ENCODE peak calls at places on chromosomes 2 and 18, in six cellular contexts. Z is endothelial cell of umbilical vein, T is IMR-90, V is GM23248, N is fibroblast of lung, U is left ventricle myocardium inferior. E is an unnamed sample.

GRCh38 chr2:171386627-171387026 is 47.2 kb downstream of the METTL8 start:
- DNase-seq in Z (no peak), T (no peak), V (no peak), N (no peak), U (no peak), E (no peak)

GRCh38 chr18:45237639-45238038 is 377.6 kb upstream of the SLC14A2 start:
- DNase-seq in Z (no peak), T (no peak), V (no peak), N (no peak), U (no peak), E (no peak)

GRCh38 chr2:3349211-3349693 is 28.4 kb downstream of the EIPR1 start:
- DNase-seq in Z (no peak), T (peak; percentile 17), V (peak; percentile 63), N (no peak), U (no peak), E (peak; percentile 56)

GRCh38 chr18:7512326-7512725 is 54.8 kb upstream of the PTPRM start:
- DNase-seq in Z (no peak), T (no peak), V (peak; percentile 46), N (no peak), U (no peak), E (peak; percentile 15)

GRCh38 chr2:8027387-8027786 is 654.5 kb upstream of the ID2 start:
- DNase-seq in Z (no peak), T (no peak), V (no peak), N (no peak), U (no peak), E (no peak)

GRCh38 chr2:89833780-89834117 is 1142.3 kb downstream of the RPIA start:
- DNase-seq in Z (peak; percentile 82), T (peak; percentile 65), V (no peak), N (peak; percentile 43), U (no peak), E (no peak)

GRCh38 chr2:40360652-40361051 is 91.2 kb downstream of the SLC8A1 start:
- DNase-seq in Z (no peak), T (peak; percentile 31), V (peak; percentile 29), N (no peak), U (no peak), E (no peak)

GRCh38 chr18:3692113-3692621 is 242.2 kb downstream of the TGIF1 start:
- DNase-seq in Z (no peak), T (no peak), V (no peak), N (no peak), U (no peak), E (no peak)

GRCh38 chr2:85188852-85189251 is 55.7 kb downstream of the TCF7L1 start:
- DNase-seq in Z (no peak), T (no peak), V (peak; percentile 19), N (no peak), U (no peak), E (no peak)

GRCh38 chr2:179017958-179018357 is 32.0 kb downstream of the CCDC141 start:
- DNase-seq in Z (no peak), T (no peak), V (no peak), N (no peak), U (no peak), E (no peak)

GRCh38 chr18:79525556-79526467 is 130.1 kb downstream of the NFATC1 start:
- DNase-seq in Z (peak; percentile 36), T (no peak), V (peak; percentile 81), N (no peak), U (peak; percentile 72), E (peak; percentile 82)

GRCh38 chr2:57296795-57297517 is 749.6 kb upstream of the VRK2 start:
- DNase-seq in Z (no peak), T (no peak), V (peak; percentile 58), N (no peak), U (no peak), E (no peak)

GRCh38 chr18:75133721-75134645 is 75.0 kb downstream of the PTGR3 start:
- DNase-seq in Z (no peak), T (no peak), V (no peak), N (no peak), U (no peak), E (no peak)

GRCh38 chr2:225995788-225996476 is 596.4 kb downstream of the NYAP2 start:
- DNase-seq in Z (no peak), T (peak; percentile 76), V (peak; percentile 47), N (peak; percentile 43), U (no peak), E (no peak)

GRCh38 chr2:225999692-226000091 is 600.2 kb downstream of the NYAP2 start:
- DNase-seq in Z (no peak), T (no peak), V (no peak), N (peak; percentile 47), U (no peak), E (no peak)

GRCh38 chr2:232308986-232309385 is 69.6 kb upstream of the ALPP start:
- DNase-seq in Z (no peak), T (no peak), V (no peak), N (no peak), U (no peak), E (no peak)

GRCh38 chr2:157813477-157813876 is 62.7 kb downstream of the ACVR1 start:
- DNase-seq in Z (no peak), T (no peak), V (no peak), N (no peak), U (no peak), E (no peak)

GRCh38 chr2:234548720-234549420 is 52.0 kb upstream of the ARL4C start:
- DNase-seq in Z (no peak), T (peak; percentile 72), V (peak; percentile 76), N (peak; percentile 53), U (no peak), E (no peak)

GRCh38 chr18:57881818-57882413 is 78.8 kb upstream of the ATP8B1 start:
- DNase-seq in Z (peak; percentile 83), T (peak; percentile 86), V (peak; percentile 86), N (peak; percentile 89), U (peak; percentile 37), E (peak; percentile 63)

GRCh38 chr2:37843554-37843953 is 81.5 kb upstream of the RMDN2 start:
- DNase-seq in Z (no peak), T (peak; percentile 75), V (peak; percentile 85), N (no peak), U (no peak), E (no peak)

GRCh38 chr2:240672076-240672700 is 10.5 kb downstream of the AQP12B start:
- DNase-seq in Z (no peak), T (no peak), V (no peak), N (no peak), U (no peak), E (no peak)

GRCh38 chr2:24856791-24857211 is 63.2 kb downstream of the ADCY3 start:
- DNase-seq in Z (no peak), T (no peak), V (peak; percentile 21), N (no peak), U (peak; percentile 42), E (no peak)

GRCh38 chr2:217047209-217047998 is 187.5 kb upstream of the TNP1 start:
- DNase-seq in Z (no peak), T (peak; percentile 85), V (no peak), N (peak; percentile 56), U (no peak), E (no peak)

GRCh38 chr2:108535380-108535677 is 1.1 kb downstream of the LIMS1 start:
- DNase-seq in Z (no peak), T (no peak), V (peak; percentile 59), N (peak; percentile 80), U (no peak), E (no peak)

GRCh38 chr2:84856785-84857184 is 24.1 kb downstream of the TRABD2A start:
- DNase-seq in Z (no peak), T (no peak), V (no peak), N (no peak), U (no peak), E (no peak)

GRCh38 chr18:36595046-36595817 is 233.6 kb downstream of the TPGS2 start:
- DNase-seq in Z (no peak), T (no peak), V (no peak), N (no peak), U (no peak), E (no peak)

GRCh38 chr2:158841839-158842238 is 46.7 kb downstream of the DAPL1 start:
- DNase-seq in Z (peak; percentile 74), T (peak; percentile 25), V (peak; percentile 68), N (peak; percentile 39), U (no peak), E (no peak)

GRCh38 chr2:20663196-20664070 is 3.5 kb upstream of the GDF7 start:
- DNase-seq in Z (no peak), T (no peak), V (no peak), N (no peak), U (no peak), E (no peak)

GRCh38 chr2:20666114-20666363 is 905 bp upstream of the GDF7 start:
- DNase-seq in Z (no peak), T (no peak), V (peak; percentile 30), N (no peak), U (no peak), E (no peak)

GRCh38 chr2:20664071-20664390 is 2.9 kb upstream of the GDF7 start:
- DNase-seq in Z (no peak), T (no peak), V (no peak), N (no peak), U (no peak), E (no peak)

GRCh38 chr2:20665261-20666113 is 1.5 kb upstream of the GDF7 start:
- DNase-seq in Z (no peak), T (no peak), V (peak; percentile 12), N (no peak), U (no peak), E (no peak)

GRCh38 chr2:20664431-20665260 is 2.3 kb upstream of the GDF7 start:
- DNase-seq in Z (no peak), T (no peak), V (peak; percentile 9), N (no peak), U (no peak), E (no peak)
- H3K36me3 ChIP-seq in Z (no peaks in the 10 kb centered on the region), T (no peaks in the 10 kb centered on the region), V (no peaks in the 10 kb centered on the region), N (no peaks in the 10 kb centered on the region), U (no peaks in the 10 kb centered on the region), E (no peaks in the 10 kb centered on the region)

GRCh38 chr2:182593394-182593707 is 122.7 kb upstream of the DNAJC10 start:
- DNase-seq in Z (peak; percentile 10), T (peak; percentile 90), V (peak; percentile 91), N (peak; percentile 62), U (no peak), E (no peak)
- H3K4me3 ChIP-seq in Z (no peak overlapping the region), T (no peak overlapping the region), V (peak overlapping the region; percentile 38), N (no peak overlapping the region), U (no peak overlapping the region), E (no peak overlapping the region)

GRCh38 chr2:197300139-197300538 is 10.4 kb downstream of the ANKRD44 start:
- DNase-seq in Z (no peak), T (no peak), V (no peak), N (no peak), U (no peak), E (no peak)

GRCh38 chr2:197296861-197297260 is 13.7 kb downstream of the ANKRD44 start:
- DNase-seq in Z (no peak), T (no peak), V (no peak), N (no peak), U (no peak), E (no peak)

GRCh38 chr2:197298609-197299008 is 12.0 kb downstream of the ANKRD44 start:
- DNase-seq in Z (no peak), T (no peak), V (no peak), N (no peak), U (no peak), E (no peak)

GRCh38 chr2:197297262-197297661 is 13.3 kb downstream of the ANKRD44 start:
- DNase-seq in Z (no peak), T (no peak), V (no peak), N (no peak), U (no peak), E (no peak)

GRCh38 chr2:197297772-197298318 is 12.7 kb downstream of the ANKRD44 start:
- DNase-seq in Z (no peak), T (no peak), V (no peak), N (no peak), U (no peak), E (no peak)
- H3K4me1 ChIP-seq in Z (no peaks in the 10 kb centered on the region), T (peaks cover 2% of the 10 kb centered on the region), V (peaks cover 8% of the 10 kb centered on the region), N (peaks cover 6% of the 10 kb centered on the region), U (peaks cover 21% of the 10 kb centered on the region), E (no peaks in the 10 kb centered on the region)

GRCh38 chr2:151808258-151809072 is 19.8 kb downstream of the ARL5A start:
- DNase-seq in Z (peak; percentile 26), T (peak; percentile 43), V (peak; percentile 66), N (peak; percentile 47), U (no peak), E (no peak)
- H3K36me3 ChIP-seq in Z (peaks cover 9% of the 10 kb centered on the region), T (peaks cover 10% of the 10 kb centered on the region), V (peaks cover 28% of the 10 kb centered on the region), N (no peaks in the 10 kb centered on the region), U (peaks cover 61% of the 10 kb centered on the region), E (no peaks in the 10 kb centered on the region)

E was measured in prostate gland.